ENCODE peak calls at places on chromosomes 16 and 17, in eight cellular contexts. Q is A549, U is ovary, R is transverse colon, H is stomach, E is upper lobe of left lung, G is suprapubic skin, W is K562. A is an unnamed sample. For H3K4me1, the result is how much of the 10 kb centered on the place peaks cover.

GRCh38 chr16:17519556-17519955 is 48.8 kb upstream of the XYLT1 start:
- DNase-seq in Q (no peak), G (no peak), E (no peak), U (no peak), R (no peak), H (no peak), W (no peak), A (no peak)

GRCh38 chr17:57707892-57708291 is 37.2 kb downstream of the CCDC182 start:
- DNase-seq in G (no peak), E (no peak), R (no peak), U (peak), W (no peak), H (no peak), Q (no peak), A (no peak)

GRCh38 chr17:82106697-82107305 is 8.8 kb upstream of the FASN start:
- DNase-seq in Q (no peak), G (no peak), H (peak), W (no peak), U (no peak), E (no peak), R (no peak), A (no peak)

GRCh38 chr16:70151941-70152509 is 21.6 kb upstream of the CLEC18C start:
- DNase-seq in W (peak), H (no peak), U (no peak), Q (no peak), G (peak), E (no peak), R (no peak), A (no peak)

GRCh38 chr17:8847891-8848290 is 19.6 kb downstream of the PIK3R6 start:
- DNase-seq in R (no peak), G (no peak), W (no peak), E (no peak), U (no peak), H (no peak), Q (no peak), A (no peak)

GRCh38 chr17:50263293-50264262 is 10.7 kb upstream of the TMEM92 start:
- DNase-seq in H (no peak), G (no peak), E (no peak), R (no peak), Q (no peak), U (peak), W (peak), A (no peak)

GRCh38 chr16:6081320-6081976 is 983.9 kb upstream of the EEF2KMT start:
- DNase-seq in H (no peak), W (peak), G (no peak), U (no peak), E (no peak), Q (peak), R (peak), A (no peak)

GRCh38 chr16:19348578-19349315 is 63.2 kb downstream of the CLEC19A start:
- DNase-seq in U (no peak), Q (no peak), W (no peak), R (no peak), H (peak), G (no peak), E (peak), A (no peak)

GRCh38 chr16:24671455-24671954 is 57.9 kb upstream of the TNRC6A start:
- DNase-seq in Q (no peak), U (no peak), W (no peak), R (no peak), H (no peak), E (no peak), G (no peak), A (no peak)

GRCh38 chr16:69522041-69522578 is 43.7 kb upstream of the NFAT5 start:
- DNase-seq in H (no peak), W (no peak), Q (no peak), G (no peak), U (no peak), E (no peak), R (no peak), A (no peak)

GRCh38 chr16:46573008-46573833 is 48.0 kb downstream of the SHCBP1 start:
- DNase-seq in E (peak), U (no peak), G (no peak), R (no peak), Q (peak), W (peak), H (no peak), A (no peak)

GRCh38 chr17:83154311-83155127 is 75.1 kb downstream of the METRNL start:
- DNase-seq in U (no peak), G (peak), Q (no peak), E (peak), W (no peak), H (no peak), R (no peak), A (peak)

GRCh38 chr16:68445458-68445857 is 2.9 kb downstream of the SMPD3 start:
- DNase-seq in E (no peak), H (peak), R (peak), U (no peak), Q (peak), G (no peak), W (peak), A (no peak)

GRCh38 chr17:41383690-41384089 is 1.6 kb upstream of the KRT34 start:
- DNase-seq in H (no peak), E (no peak), Q (no peak), W (no peak), U (no peak), R (no peak), G (no peak), A (no peak)

GRCh38 chr17:74923538-74924249 is 379 bp upstream of the OTOP2 start:
- DNase-seq in Q (peak), H (peak), U (peak), W (peak), G (no peak), E (peak), R (peak), A (peak)

GRCh38 chr17:74612046-74612445 is 11.5 kb downstream of the CD300E start:
- DNase-seq in Q (no peak), W (no peak), E (no peak), G (no peak), H (no peak), U (no peak), R (no peak), A (no peak)

GRCh38 chr17:55067697-55068439 is 99.3 kb downstream of the STXBP4 start:
- DNase-seq in U (no peak), Q (no peak), R (no peak), E (no peak), W (peak), G (no peak), H (no peak), A (no peak)

GRCh38 chr17:1730004-1730344 is 5.5 kb downstream of the WDR81 start:
- DNase-seq in R (no peak), H (no peak), U (no peak), W (no peak), Q (no peak), G (no peak), E (peak), A (no peak)

GRCh38 chr16:13480801-13481200 is 439.2 kb upstream of the ERCC4 start:
- DNase-seq in W (no peak), Q (no peak), G (no peak), E (no peak), H (no peak), U (no peak), R (no peak), A (no peak)

GRCh38 chr17:59848778-59849177 is 44.0 kb downstream of the TUBD1 start:
- DNase-seq in E (peak), G (peak), W (no peak), H (peak), R (peak), U (peak), Q (no peak), A (peak)

GRCh38 chr17:33582661-33583060 is 289.6 kb upstream of the ASIC2 start:
- DNase-seq in G (no peak), W (no peak), Q (no peak), U (no peak), R (no peak), H (no peak), E (no peak), A (no peak)

GRCh38 chr17:52536466-52536865 is 378.0 kb upstream of the CA10 start:
- DNase-seq in E (no peak), R (no peak), W (no peak), U (no peak), H (no peak), Q (no peak), G (no peak), A (peak)

GRCh38 chr17:42518046-42518754 is 17.8 kb upstream of the NAGLU start:
- DNase-seq in H (peak), E (no peak), W (peak), U (peak), R (peak), Q (peak), G (peak), A (peak)

GRCh38 chr17:48560452-48560817 is 15.5 kb upstream of the HOXB2 start:
- DNase-seq in H (no peak), G (no peak), R (no peak), Q (no peak), E (no peak), U (no peak), W (no peak), A (no peak)

GRCh38 chr17:35588196-35588920 is 1.2 kb downstream of the AP2B1 start:
- DNase-seq in U (no peak), H (no peak), G (no peak), Q (peak), R (no peak), W (no peak), E (no peak), A (no peak)

GRCh38 chr17:3722716-3723115 is 987 bp upstream of the HASPIN start:
- DNase-seq in R (no peak), W (no peak), E (no peak), G (no peak), U (no peak), H (no peak), Q (no peak), A (no peak)

GRCh38 chr16:53098526-53099317 is 43.9 kb downstream of the CHD9 start:
- DNase-seq in U (peak), E (peak), W (peak), Q (peak), R (peak), G (peak), H (peak), A (peak)

DNA sequence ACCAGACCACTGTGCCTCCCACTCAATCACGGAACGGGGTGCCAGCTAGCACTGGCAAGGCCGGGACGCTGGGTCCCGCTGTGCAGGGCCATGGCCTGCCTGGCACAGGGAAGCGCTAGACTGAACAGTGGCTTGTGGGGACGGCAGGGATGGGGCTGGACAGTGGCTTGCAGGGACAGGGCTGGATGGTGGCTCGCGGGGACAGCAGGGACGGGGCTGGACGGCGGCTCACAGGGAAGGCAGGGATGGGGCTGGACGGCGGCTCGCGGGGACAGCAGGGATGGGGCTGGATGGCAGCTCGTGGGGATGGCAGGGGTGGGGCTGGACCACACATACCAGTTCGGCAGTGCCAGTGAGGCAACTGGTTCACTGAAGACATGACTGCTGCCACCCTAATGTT is 32.6 kb downstream of the LMF1 start:
- DNase-seq in G (no peak), Q (no peak), H (no peak), E (no peak), U (no peak), W (no peak), R (no peak), A (no peak)
- TF ChIP-seq EP300 in G (no peak), Q (no peak), H (no peak), E (no peak), U (no peak), W (no peak), R (no peak), A (no peak)

DNA sequence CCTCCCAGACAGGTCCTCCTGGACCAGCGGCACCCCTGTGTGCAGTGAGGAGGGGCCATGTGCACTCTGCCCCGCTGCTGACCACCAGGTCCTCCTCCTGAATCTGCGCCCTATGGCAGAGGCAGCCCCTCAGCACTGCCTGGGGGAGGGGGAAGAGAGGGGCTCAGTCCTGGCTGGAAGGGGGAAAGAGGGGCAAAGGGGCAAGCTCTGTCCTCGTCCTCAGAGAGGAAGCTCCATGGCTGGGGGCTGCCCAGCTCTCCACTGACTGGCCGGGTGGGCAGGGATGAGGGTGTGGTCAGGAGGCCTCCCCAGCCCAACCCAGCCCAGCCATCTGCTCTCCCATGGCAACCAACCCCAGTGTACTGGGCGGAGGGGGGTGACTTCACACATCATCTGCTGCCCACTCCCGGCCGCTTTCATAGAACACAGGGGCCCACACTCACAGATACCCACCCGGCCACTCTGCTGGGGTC is 5.5 kb upstream of the BCAR1 start:
- DNase-seq in E (no peak), H (peak), Q (no peak), R (peak), G (no peak), U (peak), W (peak), A (no peak)
- H3K4me1 ChIP-seq in E (half or more), H (half or more), Q (half or more), R (half or more), G (half or more), U (under half), W (half or more), A (under half)

DNA sequence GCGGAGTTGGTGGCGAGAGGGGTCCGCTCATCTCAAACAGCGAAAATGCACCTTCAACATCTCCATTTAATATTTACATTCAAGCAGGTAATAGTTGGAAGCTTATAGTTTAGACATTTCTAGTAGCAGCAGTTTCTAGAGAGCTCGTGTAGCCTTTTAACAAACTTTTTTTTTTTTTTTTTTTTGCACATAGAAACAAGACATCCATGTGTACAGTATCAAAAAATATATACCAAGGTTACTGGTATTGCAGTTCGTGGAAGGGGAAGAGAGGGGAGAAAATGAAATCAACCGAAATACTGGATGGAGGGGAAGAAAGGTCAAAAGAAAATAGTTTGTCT is 6.2 kb downstream of the CBX4 start:
- DNase-seq in E (no peak), H (no peak), U (no peak), R (no peak), G (no peak), W (no peak), Q (no peak), A (no peak)
- H3K4me3 ChIP-seq in E (no peak), H (no peak), U (no peak), R (no peak), G (peak), W (peak), Q (peak), A (peak)

DNA sequence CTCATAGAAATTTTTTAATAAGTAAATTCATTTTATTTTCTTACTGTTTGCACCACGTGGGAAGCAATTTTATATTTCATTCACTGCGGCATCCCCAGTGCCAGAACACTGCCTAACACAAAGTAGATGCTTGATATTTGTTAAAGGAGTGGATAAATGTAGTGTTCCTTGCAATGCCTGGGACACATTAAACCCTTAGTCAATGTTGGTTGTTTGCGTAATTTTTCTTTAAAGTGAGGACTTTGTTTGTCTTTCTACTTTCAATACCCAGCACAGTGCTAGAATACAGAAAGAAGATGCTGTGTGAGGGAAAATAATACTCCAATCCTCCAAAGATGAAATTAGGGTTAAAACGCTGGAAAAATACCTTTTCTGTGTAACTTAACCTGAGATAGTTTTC is 299.3 kb downstream of the MAP2K6 start:
- DNase-seq in W (no peak), H (no peak), U (no peak), G (no peak), R (no peak), Q (peak), E (no peak), A (no peak)
- TF ChIP-seq EP300 in W (no peak), H (no peak), U (no peak), G (no peak), R (no peak), Q (no peak), E (no peak), A (no peak)

GRCh38 chr16:87042551-87043272 is 274.5 kb downstream of the C16orf95 start:
- DNase-seq in H (no peak), R (no peak), U (no peak), E (no peak), Q (no peak), G (no peak), W (no peak), A (no peak)
- H3K4me1 ChIP-seq in H (under half), R (under half), U (under half), E (under half), Q (under half), G (under half), W (under half), A (under half)

GRCh38 chr17:78179372-78179771 is 7.5 kb downstream of the TK1 start:
- DNase-seq in H (peak), U (no peak), G (no peak), Q (no peak), W (no peak), R (no peak), E (no peak), A (no peak)
- H3K4me3 ChIP-seq in H (no peak), U (no peak), G (no peak), Q (no peak), W (no peak), R (no peak), E (no peak), A (no peak)

DNA sequence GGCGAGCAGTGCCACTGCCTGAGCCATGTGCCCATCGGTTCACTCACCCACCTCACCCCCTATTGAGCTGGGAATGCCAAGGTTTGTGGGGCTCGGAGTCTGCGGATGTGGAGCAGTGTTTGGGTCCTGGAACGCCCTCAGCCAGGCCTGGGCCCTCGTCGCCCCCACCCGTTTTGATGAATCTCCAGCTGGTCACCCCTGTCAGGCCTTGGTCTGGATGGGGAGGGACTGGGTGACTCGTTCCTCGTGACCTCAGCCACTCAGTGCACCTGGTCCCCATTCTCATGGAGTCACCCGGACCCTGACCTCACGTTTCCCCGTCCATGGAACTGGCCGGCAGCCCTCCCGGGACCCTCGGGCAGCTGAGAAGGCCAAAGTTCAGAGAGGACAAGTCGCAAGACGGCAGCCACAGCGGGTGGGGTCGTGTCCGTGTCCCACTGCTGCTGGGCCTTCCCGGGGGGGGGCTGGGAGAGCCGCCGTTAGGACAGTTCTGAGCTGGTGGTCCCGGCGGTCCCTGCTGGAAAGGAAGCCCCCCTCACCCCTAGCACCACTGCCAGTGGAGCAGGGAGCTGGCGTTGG is 23.2 kb downstream of the GSE1 start:
- DNase-seq in Q (no peak), H (no peak), E (peak), R (no peak), U (no peak), G (no peak), W (no peak), A (no peak)
- TF ChIP-seq EP300 in Q (no peak), H (no peak), E (no peak), R (no peak), U (no peak), G (no peak), W (no peak), A (no peak)

GRCh38 chr16:84607061-84607460 is 10.8 kb downstream of the COTL1 start:
- DNase-seq in U (no peak), Q (no peak), H (no peak), G (no peak), R (no peak), W (no peak), E (no peak), A (no peak)
- H3K4me1 ChIP-seq in U (under half), Q (under half), H (under half), G (under half), R (under half), W (under half), E (under half), A (half or more)